ENCODE peak calls at places on chromosomes 12 and 14, in six cellular contexts. L is Karpas-422; I is RWPE1; K is CD4-positive, CD25-positive, alpha-beta regulatory T cell; D is colonic mucosa; J is GM23248. H is an unnamed sample.

GRCh38 chr14:37663498-37663897 is 68.1 kb downstream of the TTC6 start:
- DNase-seq in L (no peak), I (no peak), K (no peak), D (no peak), J (no peak), H (no peak)

GRCh38 chr12:51714666-51715065 is 123.6 kb downstream of the SCN8A start:
- DNase-seq in L (no peak), I (no peak), K (no peak), D (no peak), J (peak), H (no peak)

GRCh38 chr12:89216141-89216952 is 136.0 kb downstream of the DUSP6 start:
- DNase-seq in L (no peak), I (no peak), K (no peak), D (no peak), J (no peak), H (no peak)

GRCh38 chr12:2267624-2268477 is 215.1 kb downstream of the CACNA1C start:
- DNase-seq in L (no peak), I (no peak), K (no peak), D (no peak), J (peak), H (no peak)

GRCh38 chr14:44954750-44955149 is 7.0 kb downstream of the KLHL28 start:
- DNase-seq in L (no peak), I (no peak), K (no peak), D (no peak), J (no peak), H (no peak)

GRCh38 chr14:69039287-69039628 is 60.2 kb upstream of the ACTN1 start:
- DNase-seq in L (no peak), I (peak), K (no peak), D (no peak), J (peak), H (peak)

GRCh38 chr12:50603817-50604639 is 99.2 kb downstream of the DIP2B start:
- DNase-seq in L (no peak), I (no peak), K (no peak), D (no peak), J (peak), H (no peak)

GRCh38 chr14:51834218-51834617 is 26.2 kb upstream of the GNG2 start:
- DNase-seq in L (no peak), I (no peak), K (no peak), D (no peak), J (no peak), H (no peak)

GRCh38 chr12:14777271-14777670 is 26.0 kb downstream of the WBP11 start:
- DNase-seq in L (no peak), I (no peak), K (no peak), D (peak), J (peak), H (peak)

GRCh38 chr12:66516133-66516532 is 162.7 kb downstream of the GRIP1 start:
- DNase-seq in L (peak), I (no peak), K (no peak), D (no peak), J (peak), H (no peak)

GRCh38 chr12:120262852-120263724 is 2.4 kb downstream of the PXN start:
- DNase-seq in L (no peak), I (no peak), K (no peak), D (no peak), J (peak), H (no peak)

GRCh38 chr12:104063712-104064030 is 660 bp upstream of the HCFC2 start:
- DNase-seq in L (no peak), I (no peak), K (no peak), D (peak), J (no peak), H (no peak)

GRCh38 chr14:35632276-35633071 is 98.5 kb downstream of the INSM2 start:
- DNase-seq in L (peak), I (no peak), K (no peak), D (no peak), J (peak), H (peak)

GRCh38 chr14:39433452-39433813 is 1.2 kb upstream of the FBXO33 start:
- DNase-seq in L (no peak), I (no peak), K (no peak), D (no peak), J (no peak), H (no peak)

GRCh38 chr14:70814466-70814865 is 5.2 kb upstream of the MAP3K9 start:
- DNase-seq in L (peak), I (no peak), K (no peak), D (no peak), J (no peak), H (no peak)

GRCh38 chr12:42893802-42894201 is 304.3 kb upstream of the PRICKLE1 start:
- DNase-seq in L (no peak), I (no peak), K (no peak), D (no peak), J (no peak), H (no peak)

GRCh38 chr14:22850944-22851790 is 14.8 kb downstream of the MMP14 start:
- DNase-seq in L (no peak), I (peak), K (no peak), D (peak), J (peak), H (no peak)

GRCh38 chr14:55285048-55285652 is 13.9 kb downstream of the FBXO34 start:
- DNase-seq in L (no peak), I (no peak), K (no peak), D (no peak), J (no peak), H (no peak)

GRCh38 chr14:64878775-64879634 is 702 bp downstream of the SPTB start:
- DNase-seq in L (no peak), I (no peak), K (no peak), D (peak), J (peak), H (no peak)

GRCh38 chr12:87801860-87802720 is 227.1 kb downstream of the C12orf50 start:
- DNase-seq in L (no peak), I (peak), K (no peak), D (no peak), J (peak), H (no peak)

GRCh38 chr14:94043111-94043755 is 17.1 kb downstream of the OTUB2 start:
- DNase-seq in L (no peak), I (no peak), K (no peak), D (no peak), J (peak), H (no peak)

GRCh38 chr12:116959845-116960514 is 49.2 kb downstream of the FBXW8 start:
- DNase-seq in L (no peak), I (no peak), K (no peak), D (no peak), J (no peak), H (no peak)
- H3K27ac ChIP-seq in L (peak), I (no peak), K (no peak), D (no peak), J (no peak), H (no peak)

GRCh38 chr14:76950043-76951020 is 78.2 kb downstream of the IRF2BPL start:
- DNase-seq in L (no peak), I (no peak), K (no peak), D (no peak), J (peak), H (no peak)
- H3K27ac ChIP-seq in L (no peak), I (peak), K (no peak), D (no peak), J (peak), H (peak)

GRCh38 chr12:47396902-47397663 is 308.7 kb downstream of the RPAP3 start:
- DNase-seq in L (peak), I (no peak), K (no peak), D (no peak), J (no peak), H (no peak)
- H3K27ac ChIP-seq in L (no peak), I (no peak), K (peak), D (no peak), J (no peak), H (no peak)

GRCh38 chr12:12482150-12482761 is 80.4 kb downstream of the DUSP16 start:
- DNase-seq in L (no peak), I (no peak), K (peak), D (no peak), J (no peak), H (no peak)
- H3K27ac ChIP-seq in L (no peak), I (no peak), K (peak), D (peak), J (no peak), H (no peak)

GRCh38 chr12:19181666-19182426 is 52.3 kb downstream of the PLEKHA5 start:
- DNase-seq in L (peak), I (no peak), K (no peak), D (no peak), J (peak), H (peak)

GRCh38 chr12:19189522-19189921 is 60.0 kb downstream of the PLEKHA5 start:
- DNase-seq in L (no peak), I (no peak), K (no peak), D (no peak), J (peak), H (no peak)

GRCh38 chr12:19183121-19183838 is 53.7 kb downstream of the PLEKHA5 start:
- DNase-seq in L (peak), I (no peak), K (no peak), D (no peak), J (peak), H (no peak)

GRCh38 chr12:19186722-19187661 is 57.5 kb downstream of the PLEKHA5 start:
- DNase-seq in L (peak), I (peak), K (no peak), D (no peak), J (peak), H (peak)

DNA sequence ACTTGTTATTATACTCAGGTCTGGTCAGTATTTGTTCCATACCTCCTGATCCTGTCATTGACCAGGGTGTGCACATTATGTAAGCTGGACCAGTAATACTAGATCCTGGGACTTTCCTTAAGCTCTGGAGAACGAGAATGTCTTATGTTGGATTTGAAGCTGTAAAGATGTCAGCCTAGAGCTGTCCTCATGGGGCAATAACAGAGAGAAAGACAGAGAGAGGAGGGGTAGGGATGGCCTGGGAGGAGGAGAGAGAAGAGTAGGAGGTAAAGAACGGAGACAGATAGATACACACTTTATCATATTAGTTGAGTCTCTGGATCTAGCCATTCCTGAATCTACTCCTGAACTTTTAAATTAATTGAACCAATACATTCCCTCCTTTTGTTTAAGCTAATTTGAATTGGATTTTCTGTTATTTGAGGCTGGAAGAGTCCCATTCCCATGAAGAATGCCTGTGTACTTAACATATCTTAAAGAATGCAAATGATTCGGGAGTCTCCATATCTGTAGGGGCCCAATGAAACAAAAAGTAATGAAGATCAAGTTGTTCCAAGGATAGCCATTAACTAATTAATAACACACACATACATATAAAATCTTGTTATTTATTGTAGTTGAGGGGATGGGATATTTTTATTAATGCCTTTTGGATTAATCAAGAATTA is 55.9 kb downstream of the PLEKHA5 start:
- DNase-seq in L (no peak), I (no peak), K (no peak), D (no peak), J (no peak), H (no peak)
- H3K27ac ChIP-seq in L (no peak), I (no peak), K (no peak), D (no peak), J (no peak), H (no peak)

DNA sequence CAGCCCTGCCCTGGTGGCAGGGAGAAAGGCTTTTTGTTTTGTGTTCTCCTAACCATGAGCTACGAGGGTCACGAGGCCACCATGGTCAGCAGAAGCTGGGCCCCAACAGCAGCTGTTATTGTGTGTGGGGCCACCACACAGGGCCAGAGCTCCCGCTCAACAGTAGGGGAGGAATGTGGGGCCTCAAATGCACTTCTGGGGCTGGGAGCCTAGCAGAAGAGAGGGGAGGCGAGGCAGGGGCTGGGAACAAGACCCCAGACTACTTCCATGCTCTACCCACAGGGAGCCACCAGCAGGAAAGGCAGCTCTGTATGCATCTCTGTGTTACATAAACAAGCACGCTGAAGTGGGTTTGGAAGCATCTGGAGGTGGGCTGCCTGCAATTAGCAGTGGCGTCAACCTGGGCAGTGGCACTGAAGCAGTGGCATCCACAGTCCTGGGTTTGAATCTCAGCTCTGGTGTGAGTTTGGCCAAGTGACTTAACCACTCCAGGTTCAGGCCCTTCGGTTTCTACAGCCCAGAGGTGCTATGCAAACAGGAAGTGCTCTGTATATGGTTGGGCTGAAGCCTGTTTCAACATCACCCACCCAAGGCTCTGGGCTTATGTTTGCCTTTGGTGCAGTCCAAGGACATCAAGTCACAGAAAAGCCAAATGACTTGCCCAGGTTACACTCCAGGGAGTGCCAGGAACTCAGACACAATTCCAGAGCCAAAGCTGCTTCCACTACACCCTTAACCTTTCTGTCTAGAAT is 16.2 kb downstream of the GLTP start:
- DNase-seq in L (no peak), I (no peak), K (no peak), D (peak), J (peak), H (no peak)
- H3K27ac ChIP-seq in L (no peak), I (peak), K (no peak), D (peak), J (no peak), H (no peak)

DNA sequence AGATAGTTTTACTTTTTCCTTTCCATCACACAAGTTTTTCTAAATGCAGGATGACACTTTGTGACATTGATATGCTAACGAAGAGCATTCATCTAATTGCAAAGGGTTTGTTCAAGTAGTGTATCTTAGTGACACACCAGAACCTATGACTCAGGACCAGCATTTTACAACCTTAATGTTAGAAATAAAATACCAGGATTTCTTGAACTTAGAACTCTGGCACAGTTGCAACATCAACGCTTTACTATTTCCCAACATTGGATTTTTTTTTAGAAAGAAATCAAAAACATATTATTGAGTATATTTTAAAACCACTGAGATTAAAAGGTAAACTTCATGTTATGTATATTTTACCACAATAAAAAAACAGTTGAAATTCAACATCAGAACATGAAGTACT is 17.9 kb upstream of the PLEKHG6 start:
- DNase-seq in L (no peak), I (no peak), K (no peak), D (no peak), J (peak), H (no peak)
- H3K27ac ChIP-seq in L (no peak), I (no peak), K (no peak), D (peak), J (peak), H (no peak)

DNA sequence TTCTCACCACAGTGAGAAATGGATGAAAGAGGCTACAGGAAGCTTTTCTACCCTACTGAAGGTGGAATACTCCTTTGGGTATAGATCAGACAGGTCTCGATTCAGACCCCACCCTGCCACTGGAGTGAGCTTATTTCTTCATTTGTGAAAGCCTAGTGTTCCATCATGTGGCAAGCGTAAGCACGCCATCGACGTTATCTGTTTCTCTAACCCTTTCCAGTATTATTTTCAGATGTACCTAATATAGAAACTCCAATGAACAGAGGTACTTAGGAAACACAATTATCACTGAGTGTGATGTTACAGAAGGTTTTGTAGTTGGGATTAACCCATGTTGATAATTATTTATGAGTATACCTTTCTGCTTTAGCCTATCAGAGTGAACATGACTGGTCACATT is 12.4 kb downstream of the PEBP1 start:
- DNase-seq in L (no peak), I (no peak), K (no peak), D (no peak), J (no peak), H (no peak)
- H3K27ac ChIP-seq in L (no peak), I (no peak), K (no peak), D (no peak), J (no peak), H (no peak)